ENCODE peak calls at places on chromosomes 7 and 10, in seven cellular contexts. X is mesendoderm, V is A549, N is psoas muscle, C is ovary, S is hepatocyte, U is heart right ventricle. F is an unnamed sample.

GRCh38 chr7:70542750-70543376 is 589.1 kb upstream of the GALNT17 start:
- DNase-seq in X (no peak), V (no peak), N (no peak), C (no peak), S (no peak), U (no peak), F (no peak)

GRCh38 chr10:33039167-33039566 is 81.1 kb upstream of the ITGB1 start:
- DNase-seq in X (no peak), V (no peak), N (no peak), C (no peak), S (no peak), U (no peak), F (no peak)

GRCh38 chr7:147296986-147297385 is 1180.4 kb downstream of the CNTNAP2 start:
- DNase-seq in X (no peak), V (no peak), N (no peak), C (no peak), S (no peak), U (no peak), F (no peak)

GRCh38 chr7:19202599-19202998 is 57.4 kb upstream of the FERD3L start:
- DNase-seq in X (no peak), V (no peak), N (no peak), C (no peak), S (no peak), U (no peak), F (no peak)

GRCh38 chr10:6498771-6499170 is 81.3 kb downstream of the PRKCQ start:
- DNase-seq in X (no peak), V (no peak), N (no peak), C (no peak), S (no peak), U (no peak), F (no peak)

GRCh38 chr10:68796609-68797008 is 30.7 kb upstream of the STOX1 start:
- DNase-seq in X (no peak), V (no peak), N (no peak), C (no peak), S (no peak), U (no peak), F (no peak)

GRCh38 chr7:73706122-73707044 is 13.1 kb downstream of the STX1A start:
- DNase-seq in X (no peak), V (peak), N (no peak), C (no peak), S (no peak), U (no peak), F (no peak)

GRCh38 chr7:41134242-41134872 is 568.5 kb downstream of the INHBA start:
- DNase-seq in X (peak), V (no peak), N (no peak), C (no peak), S (no peak), U (no peak), F (no peak)

GRCh38 chr7:99992330-99993037 is 16.7 kb upstream of the AZGP1 start:
- DNase-seq in X (no peak), V (no peak), N (no peak), C (no peak), S (no peak), U (no peak), F (no peak)

GRCh38 chr7:63114371-63114985 is 884.2 kb upstream of the ZNF722 start:
- DNase-seq in X (no peak), V (no peak), N (no peak), C (no peak), S (no peak), U (no peak), F (no peak)

DNA sequence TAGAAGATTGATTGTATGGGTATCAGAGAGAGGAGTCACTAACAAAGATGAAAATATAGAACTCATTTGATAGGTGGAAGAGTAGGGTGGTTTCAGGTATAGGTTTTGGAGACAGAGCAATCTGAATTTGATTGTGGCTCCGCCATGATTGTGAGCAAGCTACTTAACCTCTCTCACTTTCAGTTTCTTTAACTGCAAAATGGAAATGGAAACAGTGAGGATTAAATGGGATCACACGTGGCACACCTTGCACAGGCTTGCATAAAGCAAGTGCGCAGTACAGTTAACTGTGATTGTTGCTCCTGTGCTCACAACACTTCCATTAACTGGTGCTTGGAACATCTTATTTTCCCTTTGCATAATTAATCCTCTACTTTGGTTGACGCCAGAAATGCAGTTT is 54.9 kb downstream of the ATXN7L1 start:
- DNase-seq in X (no peak), V (no peak), N (no peak), C (no peak), S (no peak), U (no peak), F (no peak)
- H3K4me3 ChIP-seq in X (no peak), V (no peak), N (no peak), C (no peak), S (no peak), U (no peak), F (no peak)

GRCh38 chr10:60235001-60235400 is 154.7 kb downstream of the ANK3 start:
- DNase-seq in X (no peak), V (no peak), N (no peak), C (no peak), S (no peak), U (peak), F (no peak)

GRCh38 chr10:60238408-60239100 is 151.1 kb downstream of the ANK3 start:
- DNase-seq in X (peak), V (peak), N (no peak), C (no peak), S (peak), U (peak), F (no peak)

GRCh38 chr10:60239228-60239627 is 150.4 kb downstream of the ANK3 start:
- DNase-seq in X (no peak), V (no peak), N (no peak), C (no peak), S (no peak), U (no peak), F (no peak)

GRCh38 chr10:60236869-60237524 is 152.7 kb downstream of the ANK3 start:
- DNase-seq in X (no peak), V (no peak), N (peak), C (no peak), S (no peak), U (peak), F (no peak)

DNA sequence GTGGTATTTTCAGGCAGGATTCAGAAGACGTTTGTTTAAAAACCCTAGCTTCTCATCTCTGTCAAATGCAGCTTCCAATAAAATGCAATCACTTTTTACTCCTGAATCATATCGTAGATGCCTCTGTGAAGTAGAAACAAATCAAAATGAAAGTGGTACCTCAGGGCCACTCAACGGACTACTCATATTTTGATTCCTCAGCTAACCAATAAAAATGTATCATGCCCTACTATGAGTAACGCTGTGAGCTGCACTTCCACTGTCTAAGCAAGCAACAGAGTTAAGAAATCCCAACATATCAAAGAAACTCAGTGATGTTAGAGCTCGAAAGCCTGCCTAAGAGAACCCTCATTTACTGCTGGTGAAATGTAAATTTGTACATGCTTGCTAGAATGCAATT is 151.7 kb downstream of the ANK3 start:
- DNase-seq in X (no peak), V (no peak), N (no peak), C (no peak), S (no peak), U (no peak), F (no peak)
- H3K4me3 ChIP-seq in X (no peak), V (no peak), N (no peak), C (no peak), S (no peak), U (no peak), F (no peak)

GRCh38 chr7:148514236-148514635 is 76.3 kb upstream of the C7orf33 start:
- DNase-seq in X (no peak), V (no peak), N (no peak), C (no peak), S (no peak), U (no peak), F (no peak)
- H3K4me3 ChIP-seq in X (no peak), V (no peak), N (no peak), C (no peak), S (no peak), U (no peak), F (no peak)

GRCh38 chr7:103348959-103349358 is 1.5 kb downstream of the PSMC2 start:
- DNase-seq in X (no peak), V (no peak), N (no peak), C (no peak), S (no peak), U (no peak), F (no peak)
- H3K4me3 ChIP-seq in X (no peak), V (peak), N (peak), C (no peak), S (peak), U (peak), F (peak)

GRCh38 chr7:25813381-25813780 is 338.6 kb upstream of the NFE2L3 start:
- DNase-seq in X (no peak), V (no peak), N (no peak), C (no peak), S (no peak), U (no peak), F (no peak)
- H3K4me3 ChIP-seq in X (no peak), V (no peak), N (no peak), C (no peak), S (no peak), U (no peak), F (no peak)

GRCh38 chr7:46786995-46787394 is 794.9 kb downstream of the TNS3 start:
- DNase-seq in X (peak), V (no peak), N (no peak), C (no peak), S (no peak), U (no peak), F (no peak)
- H3K4me3 ChIP-seq in X (no peak), V (no peak), N (no peak), C (no peak), S (no peak), U (no peak), F (no peak)

GRCh38 chr10:113523071-113523470 is 29.8 kb upstream of the HABP2 start:
- DNase-seq in X (peak), V (no peak), N (no peak), C (no peak), S (no peak), U (no peak), F (no peak)
- H3K4me3 ChIP-seq in X (no peak), V (no peak), N (no peak), C (no peak), S (no peak), U (no peak), F (no peak)

GRCh38 chr10:50993817-50994251 is 80.5 kb upstream of the PRKG1 start:
- DNase-seq in X (no peak), V (no peak), N (no peak), C (no peak), S (peak), U (peak), F (no peak)
- H3K4me3 ChIP-seq in X (no peak), V (no peak), N (peak), C (peak), S (no peak), U (peak), F (no peak)

DNA sequence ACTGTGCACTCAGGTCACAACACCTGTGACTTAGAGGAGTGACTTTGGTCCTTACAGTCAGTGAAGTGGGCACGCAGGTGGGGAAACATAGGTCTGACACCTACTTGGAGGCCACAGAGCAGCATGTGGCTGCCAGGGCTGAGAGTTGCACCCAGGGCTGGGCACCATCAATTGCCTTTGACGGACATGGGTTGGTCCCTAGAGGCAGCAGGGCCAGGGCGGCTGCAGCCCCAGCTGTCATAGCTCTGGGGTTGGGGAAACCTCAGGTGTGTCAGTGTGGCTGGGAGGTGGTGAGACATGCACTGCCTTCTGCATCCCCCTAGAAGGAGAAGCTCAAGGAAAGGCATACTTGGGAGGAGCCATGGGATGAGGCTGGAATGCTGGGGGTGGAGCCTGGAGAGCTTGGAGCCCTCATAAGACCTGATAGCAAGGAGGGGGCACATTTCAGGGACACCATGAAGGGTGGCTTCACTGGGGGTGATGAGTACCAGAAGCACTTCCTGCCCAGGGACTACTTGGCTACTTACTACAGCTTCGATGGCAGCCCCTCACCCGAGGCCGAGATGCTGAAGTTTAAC is at the start of gene INMT:
- DNase-seq in X (no peak), V (no peak), N (no peak), C (no peak), S (no peak), U (peak), F (no peak)
- H3K4me3 ChIP-seq in X (no peak), V (no peak), N (peak), C (no peak), S (no peak), U (peak), F (peak)